ENCODE peak calls at places on chromosomes 6 and 20, in five cellular contexts. C is choroid plexus epithelial cell, D is AG04450, Q is AG09319, L is NCI-H1105. G is an unnamed sample.
A peak's percentile ranks its signal among the peaks of the same experiment; 100 is the strongest.

GRCh38 chr6:109322825-109323580 is 59.3 kb downstream of the CD164 start:
- DNase-seq in D (no peak), L (no peak), C (no peak), Q (no peak), G (no peak)

GRCh38 chr20:3786665-3787639 is at the start of gene CENPB:
- DNase-seq in L (peak; percentile 79), C (peak; percentile 84), D (no peak), Q (no peak), G (peak; percentile 43)

GRCh38 chr20:57792386-57793095 is 82.7 kb upstream of the PMEPA1 start:
- DNase-seq in Q (no peak), C (peak; percentile 19), D (no peak), L (no peak), G (no peak)

GRCh38 chr6:132669690-132670291 is 10.8 kb upstream of the TAAR1 start:
- DNase-seq in Q (peak; percentile 7), L (peak; percentile 34), C (peak; percentile 72), D (no peak), G (peak; percentile 11)

GRCh38 chr20:15951711-15952110 is 621.5 kb downstream of the KIF16B start:
- DNase-seq in L (no peak), Q (no peak), C (peak; percentile 1), D (no peak), G (no peak)

GRCh38 chr6:34457747-34458462 is 8.0 kb upstream of the PACSIN1 start:
- DNase-seq in Q (no peak), L (no peak), C (no peak), D (no peak), G (no peak)

GRCh38 chr6:29553268-29554057 is 6.1 kb downstream of the UBD start:
- DNase-seq in Q (no peak), L (peak; percentile 11), C (peak; percentile 78), D (no peak), G (peak; percentile 11)

GRCh38 chr6:132811276-132811675 is 3.1 kb upstream of the RPS12 start:
- DNase-seq in C (peak; percentile 92), D (no peak), Q (no peak), L (no peak), G (no peak)

GRCh38 chr20:63215101-63216040 is 560 bp downstream of the YTHDF1 start:
- DNase-seq in L (peak; percentile 16), C (peak; percentile 72), D (no peak), Q (peak; percentile 16), G (no peak)

GRCh38 chr6:135962731-135963130 is 111.2 kb downstream of the PDE7B start:
- DNase-seq in C (peak; percentile 93), Q (no peak), L (no peak), D (no peak), G (no peak)

GRCh38 chr6:112603726-112604125 is 256.6 kb downstream of the RFPL4B start:
- DNase-seq in Q (no peak), L (no peak), C (no peak), D (no peak), G (no peak)

GRCh38 chr6:89433637-89434499 is 916 bp downstream of the ANKRD6 start:
- DNase-seq in D (no peak), C (no peak), Q (no peak), L (no peak), G (no peak)

GRCh38 chr6:119894801-119895200 is 545.2 kb upstream of the MAN1A1 start:
- DNase-seq in C (no peak), L (no peak), D (no peak), Q (no peak), G (no peak)

GRCh38 chr20:50292324-50293243 is 102.0 kb downstream of the CEBPB start:
- DNase-seq in L (no peak), C (peak; percentile 97), D (peak; percentile 93), Q (peak; percentile 97), G (peak; percentile 93)

GRCh38 chr6:165922309-165922794 is 245.3 kb downstream of the TBXT start:
- DNase-seq in L (no peak), Q (no peak), D (peak; percentile 52), C (peak; percentile 70), G (no peak)

GRCh38 chr6:72703093-72703492 is 81.2 kb downstream of the KCNQ5 start:
- DNase-seq in Q (no peak), C (no peak), L (no peak), D (no peak), G (no peak)

GRCh38 chr6:148761532-148761951 is 14.7 kb downstream of the UST start:
- DNase-seq in C (peak; percentile 67), L (no peak), D (no peak), Q (no peak), G (no peak)

GRCh38 chr20:10453241-10453640 is 18.1 kb downstream of the SLX4IP start:
- DNase-seq in L (no peak), Q (no peak), C (no peak), D (no peak), G (no peak)

GRCh38 chr6:166573456-166574216 is 12.8 kb downstream of the RAMACL start:
- DNase-seq in Q (no peak), L (no peak), D (no peak), C (no peak), G (no peak)

GRCh38 chr6:142935553-142936517 is 9.1 kb downstream of the HIVEP2 start:
- DNase-seq in D (no peak), Q (no peak), C (no peak), L (no peak), G (no peak)

GRCh38 chr6:133645000-133645619 is 243.8 kb upstream of the TCF21 start:
- DNase-seq in L (no peak), D (peak; percentile 78), Q (no peak), C (peak; percentile 66), G (peak; percentile 78)

GRCh38 chr20:17504898-17505663 is 26.1 kb downstream of the BFSP1 start:
- DNase-seq in Q (peak; percentile 19), C (peak; percentile 73), D (no peak), L (peak; percentile 27), G (no peak)

GRCh38 chr20:56953055-56953586 is 313.3 kb downstream of the BMP7 start:
- DNase-seq in Q (no peak), C (no peak), D (no peak), L (no peak), G (no peak)

GRCh38 chr6:113363866-113364265 is 493.3 kb upstream of the MARCKS start:
- DNase-seq in D (no peak), L (no peak), C (no peak), Q (no peak), G (no peak)

GRCh38 chr6:90294989-90295853 is 1.4 kb downstream of the BACH2 start:
- DNase-seq in L (peak; percentile 21), D (no peak), C (peak; percentile 42), Q (no peak), G (no peak)

GRCh38 chr20:45518282-45518681 is 2.9 kb upstream of the SPINT3 start:
- DNase-seq in L (no peak), Q (no peak), D (no peak), C (no peak), G (no peak)

GRCh38 chr6:29976588-29977424 is 34.5 kb downstream of the HLA-A start:
- DNase-seq in C (peak; percentile 71), Q (no peak), D (no peak), L (peak; percentile 49), G (no peak)

GRCh38 chr6:37068523-37069270 is 63.2 kb downstream of the FGD2 start:
- DNase-seq in Q (no peak), C (no peak), D (no peak), L (no peak), G (no peak)